ENCODE peak calls at places on chromosomes 13 and 19, in seven cellular contexts. J is stimulated activated CD4-positive, alpha-beta T cell treated with anti-CD3 and anti-CD28 coated beads, Interleukin-4, amount 100 ng/mL, for 4 hours; F is fibroblast of lung; Q is lung; L is cardiac fibroblast; P is LoVo; B is glomerular endothelial cell. V is an unnamed sample.

GRCh38 chr13:49560270-49561063 is 24.9 kb downstream of the RCBTB1 start:
- DNase-seq in J (no peak), F (peak), Q (no peak), L (peak), P (no peak), B (no peak), V (peak)

GRCh38 chr19:6003976-6004375 is 26.0 kb upstream of the RANBP3 start:
- DNase-seq in J (no peak), F (no peak), Q (no peak), L (no peak), P (no peak), B (no peak), V (no peak)

GRCh38 chr19:34365463-34366401 is 736 bp downstream of the GPI start:
- DNase-seq in J (no peak), F (peak), Q (peak), L (peak), P (peak), B (no peak), V (peak)

GRCh38 chr19:47280183-47280797 is 5.6 kb downstream of the INAFM1 start:
- DNase-seq in J (peak), F (no peak), Q (no peak), L (no peak), P (no peak), B (no peak), V (peak)

GRCh38 chr19:996051-996838 is 4.0 kb upstream of the GRIN3B start:
- DNase-seq in J (peak), F (peak), Q (no peak), L (peak), P (no peak), B (no peak), V (peak)

GRCh38 chr13:25478186-25478585 is 106.4 kb downstream of the ATP8A2 start:
- DNase-seq in J (no peak), F (peak), Q (no peak), L (no peak), P (no peak), B (no peak), V (no peak)

GRCh38 chr19:58268344-58268743 is 10.4 kb upstream of the ZNF8 start:
- DNase-seq in J (no peak), F (no peak), Q (no peak), L (no peak), P (no peak), B (no peak), V (no peak)

GRCh38 chr19:16367269-16367683 is 42.6 kb downstream of the KLF2 start:
- DNase-seq in J (no peak), F (no peak), Q (no peak), L (no peak), P (no peak), B (no peak), V (no peak)

GRCh38 chr13:77429320-77430142 is 102.6 kb upstream of the MYCBP2 start:
- DNase-seq in J (peak), F (peak), Q (no peak), L (no peak), P (no peak), B (no peak), V (peak)

GRCh38 chr19:45995715-45996385 is 583 bp downstream of the CCDC61 start:
- DNase-seq in J (no peak), F (peak), Q (no peak), L (peak), P (peak), B (no peak), V (peak)

GRCh38 chr13:86960876-86961275 is 710.3 kb upstream of the SLITRK5 start:
- DNase-seq in J (no peak), F (peak), Q (no peak), L (no peak), P (no peak), B (no peak), V (no peak)

GRCh38 chr13:27053902-27054595 is 117.6 kb downstream of the USP12 start:
- DNase-seq in J (no peak), F (peak), Q (no peak), L (peak), P (peak), B (no peak), V (no peak)

GRCh38 chr19:51986309-51987291 is at the start of gene ZNF350:
- DNase-seq in J (peak), F (peak), Q (peak), L (peak), P (no peak), B (peak), V (peak)

GRCh38 chr19:15779756-15780476 is 7.5 kb upstream of the OR10H5 start:
- DNase-seq in J (no peak), F (peak), Q (peak), L (peak), P (no peak), B (no peak), V (no peak)

GRCh38 chr13:59633290-59633689 is 530.4 kb downstream of the DIAPH3 start:
- DNase-seq in J (no peak), F (no peak), Q (no peak), L (peak), P (no peak), B (peak), V (no peak)

GRCh38 chr13:22278336-22278929 is 607.6 kb downstream of the FGF9 start:
- DNase-seq in J (peak), F (no peak), Q (peak), L (peak), P (peak), B (no peak), V (peak)

GRCh38 chr19:2371656-2372055 is 11.6 kb downstream of the TMPRSS9 start:
- DNase-seq in J (no peak), F (no peak), Q (no peak), L (peak), P (no peak), B (no peak), V (no peak)

GRCh38 chr19:2391118-2391725 is 31.2 kb downstream of the TMPRSS9 start:
- DNase-seq in J (peak), F (peak), Q (no peak), L (peak), P (peak), B (peak), V (peak)

GRCh38 chr19:54399189-54399588 is 16.1 kb upstream of the TTYH1 start:
- DNase-seq in J (no peak), F (no peak), Q (no peak), L (no peak), P (peak), B (no peak), V (no peak)

GRCh38 chr13:43127103-43127817 is 103.9 kb downstream of the DNAJC15 start:
- DNase-seq in J (no peak), F (no peak), Q (no peak), L (peak), P (no peak), B (no peak), V (peak)

GRCh38 chr13:113777311-113778260 is 18.6 kb downstream of the TMEM255B start:
- DNase-seq in J (no peak), F (peak), Q (no peak), L (peak), P (no peak), B (no peak), V (no peak)

GRCh38 chr19:43765109-43765876 is 10.5 kb upstream of the SMG9 start:
- DNase-seq in J (peak), F (peak), Q (no peak), L (peak), P (peak), B (no peak), V (no peak)

GRCh38 chr13:35818577-35819165 is 312.5 kb downstream of the DCLK1 start:
- DNase-seq in J (no peak), F (peak), Q (no peak), L (peak), P (peak), B (peak), V (peak)

GRCh38 chr19:41872775-41873647 is 4.1 kb upstream of the CD79A start:
- DNase-seq in J (peak), F (peak), Q (peak), L (peak), P (peak), B (no peak), V (peak)